ENCODE peak calls at places on chromosome 4, in ten cellular contexts. U is stomach, G is lung, I is DND-41, L is psoas muscle, S is testis, D is mammary epithelial cell, T is neural progenitor cell, F is hepatocyte, B is right atrium auricular region. Z is an unnamed sample.

GRCh38 chr4:94455081-94455480 is 3.3 kb downstream of the PDLIM5 start:
- DNase-seq in S (no peak), F (peak; percentile 70), U (peak; percentile 71), G (no peak), T (no peak), I (no peak), B (peak; percentile 88), L (peak; percentile 82), D (peak; percentile 78), Z (no peak)

GRCh38 chr4:119525005-119525749 is 103.4 kb downstream of the PDE5A start:
- DNase-seq in B (no peak), F (no peak), T (no peak), L (no peak), S (no peak), U (no peak), D (peak; percentile 53), I (no peak), G (no peak), Z (no peak)

GRCh38 chr4:168607215-168607614 is 110.4 kb downstream of the PALLD start:
- DNase-seq in S (no peak), D (no peak), I (no peak), F (no peak), L (no peak), B (no peak), G (no peak), U (no peak), T (no peak), Z (no peak)

GRCh38 chr4:71978192-71978845 is 53.5 kb upstream of the NPFFR2 start:
- DNase-seq in D (no peak), U (no peak), T (no peak), I (no peak), G (no peak), L (no peak), B (no peak), F (no peak), S (no peak), Z (no peak)

GRCh38 chr4:86338989-86339388 is 20.9 kb downstream of the MAPK10 start:
- DNase-seq in S (no peak), U (no peak), L (no peak), I (no peak), B (peak; percentile 68), F (peak; percentile 41), T (no peak), D (peak; percentile 76), G (no peak), Z (no peak)

GRCh38 chr4:21885241-21885640 is 63.3 kb downstream of the KCNIP4 start:
- DNase-seq in F (no peak), D (peak; percentile 41), S (no peak), L (no peak), G (no peak), I (no peak), U (no peak), T (no peak), B (no peak), Z (no peak)

GRCh38 chr4:2798399-2799301 is 5.8 kb downstream of the SH3BP2 start:
- DNase-seq in B (no peak), U (peak; percentile 73), D (no peak), G (peak; percentile 76), F (no peak), T (peak; percentile 4), S (no peak), I (no peak), L (peak; percentile 63), Z (no peak)

GRCh38 chr4:109472343-109472761 is 38.7 kb downstream of the SEC24B start:
- DNase-seq in F (no peak), L (no peak), B (no peak), S (no peak), I (no peak), G (no peak), U (no peak), T (no peak), D (peak; percentile 91), Z (no peak)

GRCh38 chr4:176635372-176636261 is 157.1 kb downstream of the VEGFC start:
- DNase-seq in B (no peak), U (no peak), L (no peak), F (peak; percentile 18), G (no peak), T (no peak), S (no peak), I (no peak), D (peak; percentile 91), Z (no peak)

GRCh38 chr4:88341227-88342192 is 37.1 kb upstream of the HERC6 start:
- DNase-seq in T (no peak), B (peak; percentile 61), L (no peak), I (no peak), U (no peak), F (peak; percentile 72), G (no peak), S (peak; percentile 33), D (peak; percentile 77), Z (no peak)

GRCh38 chr4:114997596-114997995 is 115.8 kb downstream of the NDST4 start:
- DNase-seq in U (no peak), L (no peak), B (no peak), F (no peak), G (no peak), S (no peak), T (no peak), D (no peak), I (no peak), Z (no peak)

GRCh38 chr4:173242466-173243250 is 74.0 kb downstream of the GALNT7 start:
- DNase-seq in U (no peak), L (no peak), G (no peak), I (peak; percentile 86), T (peak; percentile 61), F (no peak), D (peak; percentile 19), B (no peak), S (no peak), Z (no peak)

GRCh38 chr4:150224896-150225591 is 146.8 kb downstream of the DCLK2 start:
- DNase-seq in B (no peak), G (no peak), L (no peak), I (no peak), U (no peak), S (no peak), F (no peak), D (peak; percentile 34), T (peak; percentile 25), Z (no peak)

GRCh38 chr4:26878729-26879415 is 18.2 kb downstream of the STIM2 start:
- DNase-seq in D (peak; percentile 73), F (no peak), B (no peak), U (no peak), L (no peak), S (no peak), G (no peak), I (no peak), T (no peak), Z (peak; percentile 30)

GRCh38 chr4:122917731-122918130 is 4.7 kb downstream of the NUDT6 start:
- DNase-seq in F (no peak), U (no peak), B (no peak), T (no peak), I (no peak), L (no peak), S (no peak), D (no peak), G (no peak), Z (no peak)

GRCh38 chr4:174388744-174389143 is 105.0 kb downstream of the CEP44 start:
- DNase-seq in G (no peak), S (no peak), B (no peak), L (no peak), F (no peak), U (no peak), T (no peak), I (no peak), D (no peak), Z (no peak)

GRCh38 chr4:26140150-26140898 is 180.5 kb upstream of the RBPJ start:
- DNase-seq in B (no peak), T (peak; percentile 12), S (peak; percentile 22), G (no peak), F (no peak), D (no peak), U (no peak), I (no peak), L (no peak), Z (no peak)

GRCh38 chr4:122139139-122139538 is 13.0 kb upstream of the BLTP1 start:
- DNase-seq in T (no peak), G (no peak), B (no peak), I (no peak), D (no peak), L (no peak), S (no peak), F (no peak), U (no peak), Z (no peak)

GRCh38 chr4:141853091-141853734 is 216.8 kb downstream of the IL15 start:
- DNase-seq in B (no peak), G (no peak), U (no peak), S (no peak), T (no peak), F (peak; percentile 16), D (peak; percentile 78), I (no peak), L (no peak), Z (no peak)

GRCh38 chr4:127229866-127230608 is 402.7 kb upstream of the INTU start:
- DNase-seq in I (no peak), G (no peak), T (no peak), D (no peak), F (no peak), S (no peak), L (no peak), B (no peak), U (no peak), Z (no peak)

GRCh38 chr4:184479516-184479950 is 5.2 kb upstream of the IRF2 start:
- DNase-seq in U (no peak), L (no peak), S (no peak), G (no peak), B (no peak), D (no peak), F (no peak), T (no peak), I (no peak), Z (no peak)
- H3K4me1 ChIP-seq in U (peaks cover 17% of the 10 kb centered on the region), L (peaks cover 24% of the 10 kb centered on the region), S (peaks cover 26% of the 10 kb centered on the region), G (peaks cover 10% of the 10 kb centered on the region), B (no peaks in the 10 kb centered on the region), D (peaks cover 13% of the 10 kb centered on the region), F (peaks cover 16% of the 10 kb centered on the region), T (no peaks in the 10 kb centered on the region), I (peaks cover 23% of the 10 kb centered on the region), Z (peaks cover 22% of the 10 kb centered on the region)

GRCh38 chr4:8236141-8236919 is 33.2 kb upstream of the HTRA3 start:
- DNase-seq in U (no peak), T (no peak), B (no peak), G (no peak), F (no peak), I (no peak), S (no peak), L (no peak), D (no peak), Z (no peak)
- TF ChIP-seq CTCF in U (no peak), T (no peak), B (no peak), G (no peak), F (no peak), I (no peak), S (no peak), L (peak; percentile 52), D (no peak), Z (no peak)

GRCh38 chr4:899556-899906 is 32.6 kb downstream of the GAK start:
- DNase-seq in G (no peak), B (no peak), I (no peak), L (no peak), D (no peak), F (no peak), T (no peak), S (no peak), U (no peak), Z (no peak)
- H3K36me3 ChIP-seq in G (no peaks in the 10 kb centered on the region), B (peaks cover 31% of the 10 kb centered on the region), I (peaks cover 70% of the 10 kb centered on the region), L (no peaks in the 10 kb centered on the region), D (no peaks in the 10 kb centered on the region), F (no peaks in the 10 kb centered on the region), T (no peaks in the 10 kb centered on the region), S (no peaks in the 10 kb centered on the region), U (peaks cover 99% of the 10 kb centered on the region), Z (peaks cover 19% of the 10 kb centered on the region)

GRCh38 chr4:1675802-1676137 is 8.3 kb downstream of the FAM53A start:
- DNase-seq in S (no peak), F (no peak), T (no peak), I (no peak), U (no peak), B (no peak), G (no peak), D (no peak), L (no peak), Z (no peak)
- H3K4me1 ChIP-seq in S (no peaks in the 10 kb centered on the region), F (no peaks in the 10 kb centered on the region), T (no peaks in the 10 kb centered on the region), I (no peaks in the 10 kb centered on the region), U (no peaks in the 10 kb centered on the region), B (no peaks in the 10 kb centered on the region), G (no peaks in the 10 kb centered on the region), D (no peaks in the 10 kb centered on the region), L (no peaks in the 10 kb centered on the region), Z (no peaks in the 10 kb centered on the region)

Z was measured in CD8-positive, alpha-beta T cell.